ENCODE peak calls at places on chromosomes 6 and 20, in five cellular contexts. Z is HCT116, N is heart left ventricle, J is prostate gland, D is transverse colon. C is an unnamed sample.

GRCh38 chr6:139146317-139146726 is 11.4 kb downstream of the HECA start:
- DNase-seq in D (no peak), J (no peak), N (no peak), Z (no peak), C (no peak)

GRCh38 chr6:75791881-75792280 is 42.8 kb downstream of the MYO6 start:
- DNase-seq in D (no peak), Z (peak; percentile 24), J (no peak), N (no peak), C (no peak)

GRCh38 chr6:170228581-170229310 is 62.1 kb downstream of the DLL1 start:
- DNase-seq in D (no peak), Z (no peak), J (no peak), N (peak; percentile 16), C (no peak)

GRCh38 chr6:50145125-50145524 is 95.4 kb upstream of the DEFB112 start:
- DNase-seq in N (no peak), Z (no peak), J (no peak), D (no peak), C (no peak)

GRCh38 chr20:23048283-23049200 is 930 bp downstream of the THBD start:
- DNase-seq in J (peak; percentile 17), Z (no peak), D (peak; percentile 37), N (peak; percentile 83), C (peak; percentile 48)

GRCh38 chr20:7496394-7497111 is 443.7 kb downstream of the HAO1 start:
- DNase-seq in J (no peak), D (no peak), Z (no peak), N (no peak), C (no peak)

GRCh38 chr20:58452667-58453255 is 62.4 kb downstream of the APCDD1L start:
- DNase-seq in D (no peak), J (no peak), Z (no peak), N (no peak), C (no peak)

GRCh38 chr6:141123497-141123896 is 1009.2 kb upstream of the GJE1 start:
- DNase-seq in J (no peak), N (no peak), D (no peak), Z (no peak), C (no peak)

GRCh38 chr6:160929831-160930230 is 61.7 kb upstream of the MAP3K4 start:
- DNase-seq in Z (no peak), J (no peak), D (no peak), N (no peak), C (no peak)

GRCh38 chr6:169099411-169100202 is 154.0 kb downstream of the THBS2 start:
- DNase-seq in D (no peak), Z (peak; percentile 4), J (no peak), N (no peak), C (no peak)

GRCh38 chr6:81752969-81753708 is 658 bp upstream of the TENT5A start:
- DNase-seq in D (peak; percentile 93), Z (peak; percentile 69), J (peak; percentile 63), N (peak; percentile 97), C (peak; percentile 83)

GRCh38 chr20:16695633-16696032 is 34.2 kb upstream of the SNRPB2 start:
- DNase-seq in N (no peak), Z (no peak), D (no peak), J (no peak), C (no peak)

GRCh38 chr6:91442342-91442741 is 855.5 kb upstream of the MAP3K7 start:
- DNase-seq in D (no peak), J (no peak), N (no peak), Z (no peak), C (no peak)

GRCh38 chr20:24289737-24290481 is 179.5 kb upstream of the SYNDIG1 start:
- DNase-seq in Z (no peak), J (no peak), D (no peak), N (no peak), C (no peak)

GRCh38 chr6:31328355-31328960 is 28.5 kb downstream of the HLA-B start:
- DNase-seq in Z (no peak), N (no peak), J (no peak), D (no peak), C (no peak)

GRCh38 chr6:158213925-158214674 is 46.0 kb downstream of the GTF2H5 start:
- DNase-seq in Z (peak; percentile 75), D (peak; percentile 70), N (peak; percentile 64), J (peak; percentile 51), C (peak; percentile 42)

GRCh38 chr6:117829594-117830319 is 77.3 kb upstream of the SLC35F1 start:
- DNase-seq in D (no peak), N (no peak), J (no peak), Z (peak; percentile 51), C (no peak)

GRCh38 chr6:42967228-42967627 is 6.7 kb downstream of the GNMT start:
- DNase-seq in D (no peak), J (no peak), Z (no peak), N (no peak), C (no peak)

GRCh38 chr6:39251406-39251805 is 22.1 kb upstream of the KCNK5 start:
- DNase-seq in J (no peak), Z (no peak), N (no peak), D (peak; percentile 41), C (no peak)

GRCh38 chr6:166904101-166904746 is 52.1 kb downstream of the RNASET2 start:
- DNase-seq in Z (no peak), N (no peak), J (no peak), D (no peak), C (no peak)

GRCh38 chr6:41641352-41641925 is 3.2 kb downstream of the MDFI start:
- DNase-seq in N (no peak), D (no peak), Z (no peak), J (no peak), C (no peak)

GRCh38 chr6:37717836-37718251 is 20.2 kb upstream of the MDGA1 start:
- DNase-seq in N (no peak), Z (no peak), D (no peak), J (no peak), C (no peak)

GRCh38 chr6:45420083-45420908 is 42.6 kb upstream of the SUPT3H start:
- DNase-seq in D (peak; percentile 56), Z (no peak), J (peak; percentile 7), N (peak; percentile 24), C (no peak)

GRCh38 chr20:33392016-33392415 is 9.3 kb downstream of the CDK5RAP1 start:
- DNase-seq in D (no peak), J (no peak), Z (no peak), N (no peak), C (no peak)

GRCh38 chr6:12261502-12261901 is 28.7 kb upstream of the EDN1 start:
- DNase-seq in Z (no peak), N (no peak), J (no peak), D (peak; percentile 43), C (no peak)

GRCh38 chr20:4699216-4699615 is 22.5 kb upstream of the PRND start:
- DNase-seq in N (no peak), J (no peak), D (no peak), Z (no peak), C (no peak)

GRCh38 chr20:4697189-4697873 is 24.4 kb upstream of the PRND start:
- DNase-seq in J (no peak), N (no peak), Z (no peak), D (no peak), C (no peak)

GRCh38 chr20:4697874-4698221 is 23.9 kb upstream of the PRND start:
- DNase-seq in J (no peak), N (no peak), D (no peak), Z (no peak), C (no peak)

GRCh38 chr20:4702562-4703280 is 19.0 kb upstream of the PRND start:
- DNase-seq in D (no peak), N (no peak), Z (no peak), J (no peak), C (no peak)

DNA sequence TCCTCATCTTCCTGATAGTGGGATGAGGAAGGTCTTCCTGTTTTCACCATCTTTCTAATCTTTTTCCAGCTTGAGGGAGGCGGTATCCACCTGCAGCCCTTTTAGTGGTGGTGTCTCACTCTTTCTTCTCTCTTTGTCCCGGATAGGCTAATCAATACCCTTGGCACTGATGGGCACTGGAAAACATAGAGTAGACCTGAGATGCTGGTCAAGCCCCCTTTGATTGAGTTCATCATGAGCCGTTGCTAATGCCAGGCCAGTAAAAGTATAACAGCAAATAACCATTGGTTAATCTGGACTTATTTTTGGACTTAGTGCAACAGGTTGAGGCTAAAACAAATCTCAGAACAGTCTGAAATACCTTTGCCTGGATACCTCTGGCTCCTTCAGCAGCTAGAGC is 21.8 kb upstream of the PRND start:
- DNase-seq in N (no peak), Z (no peak), J (no peak), D (no peak), C (no peak)
- H3K4me3 ChIP-seq in N (no peak overlapping the region), Z (no peak overlapping the region), J (no peak overlapping the region), D (no peak overlapping the region), C (no peak overlapping the region)

DNA sequence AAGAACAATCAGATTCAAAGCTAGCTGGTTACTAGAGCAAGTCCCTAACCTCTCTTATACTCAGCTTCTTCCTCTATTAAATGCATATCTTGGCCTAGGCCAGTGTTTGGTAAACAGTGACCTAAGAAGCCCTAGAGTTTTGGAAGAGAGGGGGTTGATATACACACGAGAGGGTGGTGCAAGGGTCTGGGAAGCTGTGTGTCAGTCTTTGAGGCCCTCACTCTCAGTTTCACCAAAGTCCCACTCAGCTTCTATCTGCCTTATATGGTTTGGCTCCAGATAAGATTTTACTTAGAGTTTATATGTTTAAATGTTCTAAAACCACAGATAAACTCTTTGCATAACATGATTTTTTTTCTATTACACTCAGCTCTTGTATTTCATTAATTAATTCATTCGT is 526.1 kb upstream of the BTBD3 start:
- DNase-seq in Z (no peak), N (no peak), J (no peak), D (no peak), C (no peak)
- H3K4me1 ChIP-seq in Z (no peaks in the 10 kb centered on the region), N (no peaks in the 10 kb centered on the region), J (no peaks in the 10 kb centered on the region), D (no peaks in the 10 kb centered on the region), C (no peaks in the 10 kb centered on the region)

DNA sequence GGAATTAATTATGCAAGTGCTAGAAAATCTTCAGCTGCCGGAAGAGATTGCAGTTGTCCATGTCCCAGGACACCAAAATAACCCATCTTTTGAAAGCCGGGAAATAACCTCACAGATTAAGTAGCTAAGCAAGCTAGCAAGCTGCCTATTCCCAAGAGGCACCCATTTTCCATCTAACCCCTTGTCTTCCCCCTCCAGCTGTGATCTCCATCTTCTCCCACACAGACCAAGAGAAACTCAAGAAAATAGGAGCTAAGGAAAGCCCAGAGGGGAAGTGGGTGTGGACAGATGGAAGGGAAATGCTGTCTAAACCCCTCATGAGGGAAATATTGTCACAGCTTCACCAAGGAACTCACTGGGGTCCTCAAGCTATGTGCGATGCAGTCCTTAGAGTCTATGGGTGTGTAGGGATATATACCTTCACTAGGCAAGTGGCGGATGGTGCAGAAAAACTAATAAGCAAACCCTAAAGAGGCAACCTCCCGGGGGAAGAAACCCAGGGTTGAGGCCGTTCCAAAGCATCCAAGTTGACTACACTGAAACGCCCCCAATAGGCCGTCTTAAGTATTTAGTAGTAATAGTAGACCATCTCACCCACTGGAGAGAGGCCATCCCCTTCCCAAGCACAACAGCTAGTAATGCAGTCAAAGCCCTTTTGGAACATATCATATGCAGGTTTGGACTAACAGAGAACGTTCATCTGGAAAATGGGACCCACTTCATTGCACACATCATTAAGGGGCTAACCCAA is 64.2 kb upstream of the PRSS16 start:
- DNase-seq in D (no peak), Z (no peak), J (no peak), N (no peak), C (no peak)
- TF ChIP-seq CTCF in D (no peak), Z (no peak), J (no peak), N (no peak), C (no peak)

DNA sequence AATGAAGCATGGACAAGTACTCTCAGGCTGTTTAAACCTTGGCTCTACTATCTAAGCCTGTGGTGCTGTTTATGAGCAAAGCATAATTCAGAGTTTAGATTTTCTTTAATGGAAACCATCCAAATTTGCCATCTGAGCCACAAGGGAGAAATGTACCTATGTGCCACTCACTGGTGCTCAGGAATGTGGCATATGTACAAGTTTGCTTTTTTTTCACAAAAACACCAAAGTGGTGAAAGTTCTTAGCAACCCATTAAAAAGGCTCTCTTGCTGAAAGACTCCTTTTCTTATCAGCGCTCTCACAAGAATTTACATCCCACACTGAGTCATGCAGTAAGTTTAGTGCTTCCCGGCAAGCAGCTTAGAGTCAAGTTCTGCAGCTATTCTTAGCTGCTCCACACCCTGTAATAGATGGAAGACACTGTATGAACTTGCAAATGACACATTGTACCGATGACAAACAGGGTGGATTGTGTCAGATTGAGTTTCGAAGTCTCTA is 57.3 kb upstream of the MLIP start:
- DNase-seq in N (peak; percentile 39), Z (peak; percentile 48), D (peak; percentile 63), J (peak; percentile 28), C (no peak)
- H3K4me3 ChIP-seq in N (peak overlapping the region; percentile 2), Z (no peak overlapping the region), D (no peak overlapping the region), J (no peak overlapping the region), C (no peak overlapping the region)

C was measured in pancreas.